ENCODE peak calls at places on chromosomes 6 and 20, in eight cellular contexts. One of them, this sample, is unnamed.

GRCh38 chr6:7505196-7505699 is 36.2 kb upstream of the DSP start:
- DNase-seq in non-pigmented ciliary epithelial cell: peak
- DNase-seq in GM04503: peak
- DNase-seq in germinal center: no peak
- DNase-seq in choroid plexus epithelial cell: peak
- DNase-seq in activated CD8-positive, alpha-beta T cell treated with anti-CD3 and anti-CD28 coated beads for 36 hours: peak
- DNase-seq in right cardiac atrium: peak
- DNase-seq in left ventricle myocardium superior: peak
- DNase-seq in this sample: peak

GRCh38 chr6:116447496-116448011 is 13.6 kb upstream of the CALHM6 start:
- DNase-seq in non-pigmented ciliary epithelial cell: peak
- DNase-seq in GM04503: peak
- DNase-seq in germinal center: no peak
- DNase-seq in choroid plexus epithelial cell: peak
- DNase-seq in activated CD8-positive, alpha-beta T cell treated with anti-CD3 and anti-CD28 coated beads for 36 hours: no peak
- DNase-seq in right cardiac atrium: peak
- DNase-seq in left ventricle myocardium superior: no peak
- DNase-seq in this sample: no peak

GRCh38 chr6:126351960-126352359 is 12.0 kb downstream of the CENPW start:
- DNase-seq in non-pigmented ciliary epithelial cell: no peak
- DNase-seq in GM04503: no peak
- DNase-seq in germinal center: no peak
- DNase-seq in choroid plexus epithelial cell: no peak
- DNase-seq in activated CD8-positive, alpha-beta T cell treated with anti-CD3 and anti-CD28 coated beads for 36 hours: no peak
- DNase-seq in right cardiac atrium: no peak
- DNase-seq in left ventricle myocardium superior: no peak
- DNase-seq in this sample: no peak

GRCh38 chr6:112187736-112188135 is 66.6 kb downstream of the LAMA4 start:
- DNase-seq in non-pigmented ciliary epithelial cell: no peak
- DNase-seq in GM04503: no peak
- DNase-seq in germinal center: no peak
- DNase-seq in choroid plexus epithelial cell: no peak
- DNase-seq in activated CD8-positive, alpha-beta T cell treated with anti-CD3 and anti-CD28 coated beads for 36 hours: no peak
- DNase-seq in right cardiac atrium: no peak
- DNase-seq in left ventricle myocardium superior: no peak
- DNase-seq in this sample: no peak

GRCh38 chr6:148967546-148967945 is 220.7 kb downstream of the UST start:
- DNase-seq in non-pigmented ciliary epithelial cell: no peak
- DNase-seq in GM04503: no peak
- DNase-seq in germinal center: no peak
- DNase-seq in choroid plexus epithelial cell: no peak
- DNase-seq in activated CD8-positive, alpha-beta T cell treated with anti-CD3 and anti-CD28 coated beads for 36 hours: no peak
- DNase-seq in right cardiac atrium: no peak
- DNase-seq in left ventricle myocardium superior: no peak
- DNase-seq in this sample: peak

GRCh38 chr6:39296745-39297640 is 17.2 kb downstream of the KCNK17 start:
- DNase-seq in non-pigmented ciliary epithelial cell: no peak
- DNase-seq in GM04503: no peak
- DNase-seq in germinal center: no peak
- DNase-seq in choroid plexus epithelial cell: peak
- DNase-seq in activated CD8-positive, alpha-beta T cell treated with anti-CD3 and anti-CD28 coated beads for 36 hours: no peak
- DNase-seq in right cardiac atrium: peak
- DNase-seq in left ventricle myocardium superior: peak
- DNase-seq in this sample: no peak

GRCh38 chr6:17869010-17869752 is 118.3 kb downstream of the KIF13A start:
- DNase-seq in non-pigmented ciliary epithelial cell: no peak
- DNase-seq in GM04503: peak
- DNase-seq in germinal center: no peak
- DNase-seq in choroid plexus epithelial cell: no peak
- DNase-seq in activated CD8-positive, alpha-beta T cell treated with anti-CD3 and anti-CD28 coated beads for 36 hours: no peak
- DNase-seq in right cardiac atrium: no peak
- DNase-seq in left ventricle myocardium superior: no peak
- DNase-seq in this sample: no peak

GRCh38 chr6:68160348-68160747 is 474.7 kb upstream of the ADGRB3 start:
- DNase-seq in non-pigmented ciliary epithelial cell: no peak
- DNase-seq in GM04503: no peak
- DNase-seq in germinal center: no peak
- DNase-seq in choroid plexus epithelial cell: no peak
- DNase-seq in activated CD8-positive, alpha-beta T cell treated with anti-CD3 and anti-CD28 coated beads for 36 hours: no peak
- DNase-seq in right cardiac atrium: no peak
- DNase-seq in left ventricle myocardium superior: no peak
- DNase-seq in this sample: no peak

GRCh38 chr6:111119550-111120329 is 32.4 kb downstream of the SLC16A10 start:
- DNase-seq in non-pigmented ciliary epithelial cell: no peak
- DNase-seq in GM04503: no peak
- DNase-seq in germinal center: no peak
- DNase-seq in choroid plexus epithelial cell: peak
- DNase-seq in activated CD8-positive, alpha-beta T cell treated with anti-CD3 and anti-CD28 coated beads for 36 hours: no peak
- DNase-seq in right cardiac atrium: no peak
- DNase-seq in left ventricle myocardium superior: no peak
- DNase-seq in this sample: no peak

GRCh38 chr20:64145458-64146300 is 18.6 kb upstream of the MYT1 start:
- DNase-seq in non-pigmented ciliary epithelial cell: no peak
- DNase-seq in GM04503: no peak
- DNase-seq in germinal center: no peak
- DNase-seq in choroid plexus epithelial cell: no peak
- DNase-seq in activated CD8-positive, alpha-beta T cell treated with anti-CD3 and anti-CD28 coated beads for 36 hours: peak
- DNase-seq in right cardiac atrium: no peak
- DNase-seq in left ventricle myocardium superior: peak
- DNase-seq in this sample: no peak

GRCh38 chr20:46004813-46005505 is 3.7 kb upstream of the MMP9 start:
- DNase-seq in non-pigmented ciliary epithelial cell: no peak
- DNase-seq in GM04503: no peak
- DNase-seq in germinal center: no peak
- DNase-seq in choroid plexus epithelial cell: no peak
- DNase-seq in activated CD8-positive, alpha-beta T cell treated with anti-CD3 and anti-CD28 coated beads for 36 hours: peak
- DNase-seq in right cardiac atrium: no peak
- DNase-seq in left ventricle myocardium superior: no peak
- DNase-seq in this sample: peak

GRCh38 chr20:825710-826421 is 7.6 kb upstream of the FAM110A start:
- DNase-seq in non-pigmented ciliary epithelial cell: no peak
- DNase-seq in GM04503: no peak
- DNase-seq in germinal center: no peak
- DNase-seq in choroid plexus epithelial cell: peak
- DNase-seq in activated CD8-positive, alpha-beta T cell treated with anti-CD3 and anti-CD28 coated beads for 36 hours: no peak
- DNase-seq in right cardiac atrium: no peak
- DNase-seq in left ventricle myocardium superior: no peak
- DNase-seq in this sample: no peak

GRCh38 chr6:159169557-159170332 is 545 bp downstream of the FNDC1 start:
- DNase-seq in non-pigmented ciliary epithelial cell: no peak
- DNase-seq in GM04503: no peak
- DNase-seq in germinal center: peak
- DNase-seq in choroid plexus epithelial cell: peak
- DNase-seq in activated CD8-positive, alpha-beta T cell treated with anti-CD3 and anti-CD28 coated beads for 36 hours: peak
- DNase-seq in right cardiac atrium: peak
- DNase-seq in left ventricle myocardium superior: peak
- DNase-seq in this sample: no peak

GRCh38 chr6:157317129-157317814 is 6.0 kb downstream of the TMEM242 start:
- DNase-seq in non-pigmented ciliary epithelial cell: peak
- DNase-seq in GM04503: peak
- DNase-seq in germinal center: no peak
- DNase-seq in choroid plexus epithelial cell: peak
- DNase-seq in activated CD8-positive, alpha-beta T cell treated with anti-CD3 and anti-CD28 coated beads for 36 hours: peak
- DNase-seq in right cardiac atrium: peak
- DNase-seq in left ventricle myocardium superior: peak
- DNase-seq in this sample: no peak

GRCh38 chr6:149228276-149228962 is 89.1 kb upstream of the TAB2 start:
- DNase-seq in non-pigmented ciliary epithelial cell: no peak
- DNase-seq in GM04503: no peak
- DNase-seq in germinal center: no peak
- DNase-seq in choroid plexus epithelial cell: no peak
- DNase-seq in activated CD8-positive, alpha-beta T cell treated with anti-CD3 and anti-CD28 coated beads for 36 hours: no peak
- DNase-seq in right cardiac atrium: no peak
- DNase-seq in left ventricle myocardium superior: no peak
- DNase-seq in this sample: peak

GRCh38 chr6:112911949-112912348 is 564.8 kb downstream of the RFPL4B start:
- DNase-seq in non-pigmented ciliary epithelial cell: no peak
- DNase-seq in GM04503: peak
- DNase-seq in germinal center: no peak
- DNase-seq in choroid plexus epithelial cell: peak
- DNase-seq in activated CD8-positive, alpha-beta T cell treated with anti-CD3 and anti-CD28 coated beads for 36 hours: no peak
- DNase-seq in right cardiac atrium: no peak
- DNase-seq in left ventricle myocardium superior: no peak
- DNase-seq in this sample: no peak

GRCh38 chr6:17280138-17280537 is 1.0 kb upstream of the RBM24 start:
- DNase-seq in non-pigmented ciliary epithelial cell: no peak
- DNase-seq in GM04503: no peak
- DNase-seq in germinal center: no peak
- DNase-seq in choroid plexus epithelial cell: no peak
- DNase-seq in activated CD8-positive, alpha-beta T cell treated with anti-CD3 and anti-CD28 coated beads for 36 hours: no peak
- DNase-seq in right cardiac atrium: no peak
- DNase-seq in left ventricle myocardium superior: no peak
- DNase-seq in this sample: no peak

GRCh38 chr6:168638497-168639072 is 197.6 kb downstream of the SMOC2 start:
- DNase-seq in non-pigmented ciliary epithelial cell: no peak
- DNase-seq in GM04503: no peak
- DNase-seq in germinal center: no peak
- DNase-seq in choroid plexus epithelial cell: no peak
- DNase-seq in activated CD8-positive, alpha-beta T cell treated with anti-CD3 and anti-CD28 coated beads for 36 hours: no peak
- DNase-seq in right cardiac atrium: no peak
- DNase-seq in left ventricle myocardium superior: no peak
- DNase-seq in this sample: no peak

GRCh38 chr6:75206338-75207210 is 721 bp upstream of the COL12A1 start:
- DNase-seq in non-pigmented ciliary epithelial cell: no peak
- DNase-seq in GM04503: no peak
- DNase-seq in germinal center: peak
- DNase-seq in choroid plexus epithelial cell: peak
- DNase-seq in activated CD8-positive, alpha-beta T cell treated with anti-CD3 and anti-CD28 coated beads for 36 hours: no peak
- DNase-seq in right cardiac atrium: peak
- DNase-seq in left ventricle myocardium superior: peak
- DNase-seq in this sample: no peak

GRCh38 chr6:125512621-125513020 is 210.9 kb upstream of the HDDC2 start:
- DNase-seq in non-pigmented ciliary epithelial cell: no peak
- DNase-seq in GM04503: no peak
- DNase-seq in germinal center: no peak
- DNase-seq in choroid plexus epithelial cell: peak
- DNase-seq in activated CD8-positive, alpha-beta T cell treated with anti-CD3 and anti-CD28 coated beads for 36 hours: peak
- DNase-seq in right cardiac atrium: no peak
- DNase-seq in left ventricle myocardium superior: no peak
- DNase-seq in this sample: peak

GRCh38 chr6:47254906-47255305 is 54.8 kb downstream of the TNFRSF21 start:
- DNase-seq in non-pigmented ciliary epithelial cell: no peak
- DNase-seq in GM04503: no peak
- DNase-seq in germinal center: no peak
- DNase-seq in choroid plexus epithelial cell: no peak
- DNase-seq in activated CD8-positive, alpha-beta T cell treated with anti-CD3 and anti-CD28 coated beads for 36 hours: no peak
- DNase-seq in right cardiac atrium: no peak
- DNase-seq in left ventricle myocardium superior: no peak
- DNase-seq in this sample: no peak

GRCh38 chr6:25392372-25392771 is 113.2 kb downstream of the CARMIL1 start:
- DNase-seq in non-pigmented ciliary epithelial cell: no peak
- DNase-seq in GM04503: no peak
- DNase-seq in germinal center: no peak
- DNase-seq in choroid plexus epithelial cell: peak
- DNase-seq in activated CD8-positive, alpha-beta T cell treated with anti-CD3 and anti-CD28 coated beads for 36 hours: no peak
- DNase-seq in right cardiac atrium: no peak
- DNase-seq in left ventricle myocardium superior: no peak
- DNase-seq in this sample: no peak

GRCh38 chr6:167506443-167507231 is 181.8 kb downstream of the TTLL2 start:
- DNase-seq in non-pigmented ciliary epithelial cell: no peak
- DNase-seq in GM04503: no peak
- DNase-seq in germinal center: no peak
- DNase-seq in choroid plexus epithelial cell: no peak
- DNase-seq in activated CD8-positive, alpha-beta T cell treated with anti-CD3 and anti-CD28 coated beads for 36 hours: no peak
- DNase-seq in right cardiac atrium: no peak
- DNase-seq in left ventricle myocardium superior: no peak
- DNase-seq in this sample: no peak

GRCh38 chr20:63089051-63089907 is 82.5 kb upstream of the BHLHE23 start:
- DNase-seq in non-pigmented ciliary epithelial cell: no peak
- DNase-seq in GM04503: no peak
- DNase-seq in germinal center: no peak
- DNase-seq in choroid plexus epithelial cell: no peak
- DNase-seq in activated CD8-positive, alpha-beta T cell treated with anti-CD3 and anti-CD28 coated beads for 36 hours: no peak
- DNase-seq in right cardiac atrium: no peak
- DNase-seq in left ventricle myocardium superior: no peak
- DNase-seq in this sample: no peak

GRCh38 chr6:159720708-159721107 is 6.6 kb upstream of the WTAP start:
- DNase-seq in non-pigmented ciliary epithelial cell: no peak
- DNase-seq in GM04503: no peak
- DNase-seq in germinal center: peak
- DNase-seq in choroid plexus epithelial cell: peak
- DNase-seq in activated CD8-positive, alpha-beta T cell treated with anti-CD3 and anti-CD28 coated beads for 36 hours: peak
- DNase-seq in right cardiac atrium: no peak
- DNase-seq in left ventricle myocardium superior: no peak
- DNase-seq in this sample: peak

GRCh38 chr6:139588734-139589418 is 214.4 kb upstream of the CITED2 start:
- DNase-seq in non-pigmented ciliary epithelial cell: no peak
- DNase-seq in GM04503: no peak
- DNase-seq in germinal center: no peak
- DNase-seq in choroid plexus epithelial cell: peak
- DNase-seq in activated CD8-positive, alpha-beta T cell treated with anti-CD3 and anti-CD28 coated beads for 36 hours: no peak
- DNase-seq in right cardiac atrium: no peak
- DNase-seq in left ventricle myocardium superior: no peak
- DNase-seq in this sample: peak

GRCh38 chr6:7276199-7276524 is 36.8 kb downstream of the SSR1 start:
- DNase-seq in non-pigmented ciliary epithelial cell: no peak
- DNase-seq in GM04503: no peak
- DNase-seq in germinal center: no peak
- DNase-seq in choroid plexus epithelial cell: no peak
- DNase-seq in activated CD8-positive, alpha-beta T cell treated with anti-CD3 and anti-CD28 coated beads for 36 hours: no peak
- DNase-seq in right cardiac atrium: no peak
- DNase-seq in left ventricle myocardium superior: no peak
- DNase-seq in this sample: no peak

GRCh38 chr6:166633732-166634535 is 6.9 kb upstream of the RPS6KA2 start:
- DNase-seq in non-pigmented ciliary epithelial cell: no peak
- DNase-seq in GM04503: no peak
- DNase-seq in germinal center: no peak
- DNase-seq in choroid plexus epithelial cell: no peak
- DNase-seq in activated CD8-positive, alpha-beta T cell treated with anti-CD3 and anti-CD28 coated beads for 36 hours: no peak
- DNase-seq in right cardiac atrium: no peak
- DNase-seq in left ventricle myocardium superior: peak
- DNase-seq in this sample: no peak

GRCh38 chr6:158708239-158708638 is 58.4 kb downstream of the SYTL3 start:
- DNase-seq in non-pigmented ciliary epithelial cell: no peak
- DNase-seq in GM04503: no peak
- DNase-seq in germinal center: no peak
- DNase-seq in choroid plexus epithelial cell: peak
- DNase-seq in activated CD8-positive, alpha-beta T cell treated with anti-CD3 and anti-CD28 coated beads for 36 hours: no peak
- DNase-seq in right cardiac atrium: peak
- DNase-seq in left ventricle myocardium superior: peak
- DNase-seq in this sample: no peak

GRCh38 chr6:80333342-80333741 is 226.9 kb downstream of the BCKDHB start:
- DNase-seq in non-pigmented ciliary epithelial cell: no peak
- DNase-seq in GM04503: no peak
- DNase-seq in germinal center: no peak
- DNase-seq in choroid plexus epithelial cell: no peak
- DNase-seq in activated CD8-positive, alpha-beta T cell treated with anti-CD3 and anti-CD28 coated beads for 36 hours: no peak
- DNase-seq in right cardiac atrium: no peak
- DNase-seq in left ventricle myocardium superior: no peak
- DNase-seq in this sample: peak

GRCh38 chr6:170434821-170435155 is 118.3 kb downstream of the PSMB1 start:
- DNase-seq in non-pigmented ciliary epithelial cell: no peak
- DNase-seq in GM04503: no peak
- DNase-seq in germinal center: no peak
- DNase-seq in choroid plexus epithelial cell: no peak
- DNase-seq in activated CD8-positive, alpha-beta T cell treated with anti-CD3 and anti-CD28 coated beads for 36 hours: no peak
- DNase-seq in right cardiac atrium: no peak
- DNase-seq in left ventricle myocardium superior: no peak
- DNase-seq in this sample: no peak

GRCh38 chr6:16338577-16339262 is 100.3 kb downstream of the GMPR start:
- DNase-seq in non-pigmented ciliary epithelial cell: peak
- DNase-seq in GM04503: peak
- DNase-seq in germinal center: peak
- DNase-seq in choroid plexus epithelial cell: peak
- DNase-seq in activated CD8-positive, alpha-beta T cell treated with anti-CD3 and anti-CD28 coated beads for 36 hours: no peak
- DNase-seq in right cardiac atrium: peak
- DNase-seq in left ventricle myocardium superior: peak
- DNase-seq in this sample: peak

GRCh38 chr6:113763883-113764282 is 93.3 kb upstream of the MARCKS start:
- DNase-seq in non-pigmented ciliary epithelial cell: no peak
- DNase-seq in GM04503: peak
- DNase-seq in germinal center: no peak
- DNase-seq in choroid plexus epithelial cell: peak
- DNase-seq in activated CD8-positive, alpha-beta T cell treated with anti-CD3 and anti-CD28 coated beads for 36 hours: no peak
- DNase-seq in right cardiac atrium: no peak
- DNase-seq in left ventricle myocardium superior: no peak
- DNase-seq in this sample: no peak

GRCh38 chr6:7324520-7324919 is 11.5 kb upstream of the SSR1 start:
- DNase-seq in non-pigmented ciliary epithelial cell: no peak
- DNase-seq in GM04503: no peak
- DNase-seq in germinal center: peak
- DNase-seq in choroid plexus epithelial cell: no peak
- DNase-seq in activated CD8-positive, alpha-beta T cell treated with anti-CD3 and anti-CD28 coated beads for 36 hours: no peak
- DNase-seq in right cardiac atrium: no peak
- DNase-seq in left ventricle myocardium superior: no peak
- DNase-seq in this sample: no peak